ENCODE peak calls at places on chromosomes 3 and 15, in five cellular contexts. V is astrocyte, G is pancreas, Q is PC-3, L is HCT116. X is an unnamed sample.

GRCh38 chr3:81886081-81886480 is 124.6 kb upstream of the GBE1 start:
- DNase-seq in L (no peak), V (peak; percentile 12), G (no peak), Q (peak; percentile 32), X (no peak)

GRCh38 chr15:41332788-41333527 is at the start of gene NUSAP1:
- DNase-seq in V (no peak), L (no peak), Q (no peak), G (no peak), X (no peak)

GRCh38 chr15:68418611-68419161 is 13.3 kb downstream of the ITGA11 start:
- DNase-seq in V (peak; percentile 73), G (no peak), Q (no peak), L (no peak), X (no peak)

GRCh38 chr3:172201990-172202318 is 162.6 kb downstream of the FNDC3B start:
- DNase-seq in Q (no peak), V (peak; percentile 89), L (no peak), G (no peak), X (peak; percentile 54)

GRCh38 chr3:109772520-109772919 is 435.2 kb upstream of the DPPA4 start:
- DNase-seq in L (no peak), Q (no peak), V (no peak), G (no peak), X (no peak)

GRCh38 chr3:11080492-11080891 is 73.8 kb upstream of the HRH1 start:
- DNase-seq in L (peak; percentile 51), Q (peak; percentile 91), V (no peak), G (no peak), X (no peak)

GRCh38 chr3:194705227-194705626 is 19.5 kb downstream of the FAM43A start:
- DNase-seq in Q (no peak), G (no peak), L (no peak), V (no peak), X (no peak)

GRCh38 chr15:28901587-28901980 is 15.8 kb downstream of the APBA2 start:
- DNase-seq in Q (no peak), L (no peak), G (no peak), V (no peak), X (no peak)

GRCh38 chr3:49411550-49411967 is 217 bp downstream of the RHOA start:
- DNase-seq in L (no peak), G (peak; percentile 65), Q (no peak), V (no peak), X (no peak)

GRCh38 chr3:108271626-108272025 is 24.7 kb upstream of the HHLA2 start:
- DNase-seq in L (no peak), G (no peak), Q (no peak), V (no peak), X (no peak)

GRCh38 chr3:58005662-58006061 is 2.6 kb upstream of the FLNB start:
- DNase-seq in V (peak; percentile 69), Q (peak; percentile 94), G (no peak), L (no peak), X (peak; percentile 99)

GRCh38 chr15:95872366-95872771 is 458.1 kb upstream of the NR2F2 start:
- DNase-seq in G (no peak), Q (peak; percentile 86), L (no peak), V (peak; percentile 80), X (peak; percentile 95)

GRCh38 chr15:89813381-89814111 is 1.1 kb downstream of the ANPEP start:
- DNase-seq in Q (no peak), L (no peak), G (no peak), V (no peak), X (no peak)

GRCh38 chr3:57091874-57092273 is 31.4 kb downstream of the SPATA12 start:
- DNase-seq in G (no peak), Q (no peak), V (no peak), L (no peak), X (no peak)

GRCh38 chr3:149330609-149331008 is 2.8 kb downstream of the TM4SF18 start:
- DNase-seq in L (no peak), G (no peak), V (no peak), Q (peak; percentile 79), X (no peak)

GRCh38 chr3:73490453-73491311 is 134.1 kb downstream of the PDZRN3 start:
- DNase-seq in L (no peak), V (peak; percentile 55), G (peak; percentile 35), Q (no peak), X (no peak)

GRCh38 chr3:138348107-138348949 is at the start of gene MRAS:
- DNase-seq in V (peak; percentile 73), L (peak; percentile 57), G (peak; percentile 72), Q (peak; percentile 57), X (peak; percentile 85)

GRCh38 chr3:184320099-184320445 is 5.7 kb downstream of the EIF4G1 start:
- DNase-seq in V (peak; percentile 92), G (peak; percentile 97), L (peak; percentile 83), Q (peak; percentile 98), X (no peak)

GRCh38 chr3:61669203-61669602 is 107.8 kb downstream of the PTPRG start:
- DNase-seq in G (no peak), L (no peak), V (no peak), Q (no peak), X (no peak)

GRCh38 chr3:61666615-61667320 is 105.4 kb downstream of the PTPRG start:
- DNase-seq in Q (no peak), V (no peak), L (no peak), G (no peak), X (no peak)

GRCh38 chr3:61669676-61670299 is 108.4 kb downstream of the PTPRG start:
- DNase-seq in V (no peak), L (no peak), Q (no peak), G (no peak), X (no peak)

GRCh38 chr3:61667417-61668213 is 106.2 kb downstream of the PTPRG start:
- DNase-seq in Q (no peak), G (no peak), L (no peak), V (no peak), X (no peak)

GRCh38 chr3:61668317-61668864 is 107.0 kb downstream of the PTPRG start:
- DNase-seq in V (no peak), L (no peak), G (no peak), Q (no peak), X (no peak)
- H3K4me1 ChIP-seq in V (peaks cover 10% of the 10 kb centered on the region), L (peaks cover 27% of the 10 kb centered on the region), G (no peaks in the 10 kb centered on the region), Q (no peaks in the 10 kb centered on the region), X (peaks cover 3% of the 10 kb centered on the region)

DNA sequence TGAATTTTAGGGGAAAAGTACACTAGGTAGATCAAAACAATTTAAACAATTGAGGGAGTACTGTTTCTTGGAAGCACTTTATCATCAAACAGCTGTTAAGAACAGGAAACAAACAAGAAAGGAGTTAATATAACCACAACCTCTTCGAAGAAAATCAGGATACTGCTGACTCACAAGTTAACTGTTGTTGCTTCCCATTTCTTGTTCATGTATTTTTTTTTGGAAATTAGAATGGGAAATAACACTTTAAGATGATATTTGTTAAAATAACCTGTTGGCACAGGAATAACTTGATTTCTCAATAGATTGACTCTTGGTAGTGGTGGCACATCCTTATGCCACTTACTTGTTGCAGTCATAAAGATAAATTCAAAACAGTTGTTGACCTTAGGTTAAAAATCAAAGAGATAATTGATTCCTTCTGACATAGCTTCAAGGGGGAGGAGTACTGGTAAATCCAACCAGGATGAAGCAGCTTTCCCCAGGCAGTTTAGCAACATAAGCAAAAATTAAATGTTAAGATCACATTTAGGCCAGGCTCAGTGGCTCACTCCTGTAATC is 3.3 kb downstream of the BNIP2 start:
- DNase-seq in G (no peak), V (peak; percentile 45), Q (no peak), L (no peak), X (no peak)
- H3K4me1 ChIP-seq in G (peaks cover 10% of the 10 kb centered on the region), V (peaks cover 14% of the 10 kb centered on the region), Q (peaks cover 19% of the 10 kb centered on the region), L (peaks cover 15% of the 10 kb centered on the region), X (peaks cover 2% of the 10 kb centered on the region)

DNA sequence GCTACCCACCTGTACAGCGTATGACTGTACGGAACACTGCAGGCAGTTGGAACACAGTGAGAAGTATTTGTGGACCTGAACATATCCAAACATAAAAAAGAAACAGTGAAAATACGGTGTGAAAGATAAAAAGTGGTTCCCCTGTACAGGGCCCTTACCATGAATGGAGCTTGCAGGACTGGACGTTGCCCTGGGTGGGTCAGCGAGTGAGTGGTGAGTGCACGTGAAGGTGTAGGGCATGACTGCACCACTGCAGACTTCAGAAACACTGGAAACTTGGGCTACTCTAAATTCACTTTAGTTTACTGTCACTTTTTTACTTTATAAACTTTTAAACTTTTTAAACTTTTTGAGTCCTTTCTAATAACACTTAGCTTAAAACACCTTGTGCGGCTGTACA is 71.1 kb upstream of the SLC6A6 start:
- DNase-seq in G (no peak), V (no peak), Q (no peak), L (no peak), X (no peak)
- H3K4me1 ChIP-seq in G (peaks cover 5% of the 10 kb centered on the region), V (no peaks in the 10 kb centered on the region), Q (peaks cover 14% of the 10 kb centered on the region), L (no peaks in the 10 kb centered on the region), X (peaks cover 3% of the 10 kb centered on the region)

DNA sequence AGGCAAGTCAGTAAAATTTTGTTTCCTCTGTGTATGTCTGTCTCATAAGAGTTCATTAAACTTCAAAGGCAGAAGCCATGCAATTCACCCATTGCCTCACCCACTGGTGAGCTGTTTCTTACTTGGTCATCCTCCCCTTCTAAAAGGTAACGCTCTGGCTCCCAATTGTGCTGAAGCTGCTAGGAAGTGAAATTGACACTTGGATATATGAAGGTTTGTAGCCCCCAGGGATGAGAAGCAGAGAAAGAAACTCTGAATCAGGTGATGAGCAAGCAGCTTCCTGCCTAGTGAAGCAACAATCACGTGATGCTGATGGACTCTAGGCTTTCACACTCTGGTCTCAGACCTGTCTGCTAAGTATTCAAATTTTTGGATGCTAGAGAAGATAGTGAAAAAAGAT is 70.7 kb downstream of the CD200R1L start:
- DNase-seq in G (no peak), V (peak; percentile 16), Q (peak; percentile 60), L (no peak), X (no peak)
- H3K4me1 ChIP-seq in G (no peaks in the 10 kb centered on the region), V (peaks cover 40% of the 10 kb centered on the region), Q (peaks cover 71% of the 10 kb centered on the region), L (no peaks in the 10 kb centered on the region), X (no peaks in the 10 kb centered on the region)

GRCh38 chr15:76064375-76064774 is 4.6 kb downstream of the TMEM266 start:
- DNase-seq in V (no peak), L (no peak), Q (no peak), G (no peak), X (no peak)
- H3K4me1 ChIP-seq in V (no peaks in the 10 kb centered on the region), L (no peaks in the 10 kb centered on the region), Q (peaks cover 4% of the 10 kb centered on the region), G (no peaks in the 10 kb centered on the region), X (peaks cover 5% of the 10 kb centered on the region)

GRCh38 chr15:63079938-63080626 is 37.5 kb downstream of the TPM1 start:
- DNase-seq in V (peak; percentile 65), Q (peak; percentile 64), G (no peak), L (peak; percentile 12), X (peak; percentile 85)
- H3K4me1 ChIP-seq in V (peaks cover 28% of the 10 kb centered on the region), Q (peaks cover 12% of the 10 kb centered on the region), G (no peaks in the 10 kb centered on the region), L (peaks cover 16% of the 10 kb centered on the region), X (peaks cover 30% of the 10 kb centered on the region)

DNA sequence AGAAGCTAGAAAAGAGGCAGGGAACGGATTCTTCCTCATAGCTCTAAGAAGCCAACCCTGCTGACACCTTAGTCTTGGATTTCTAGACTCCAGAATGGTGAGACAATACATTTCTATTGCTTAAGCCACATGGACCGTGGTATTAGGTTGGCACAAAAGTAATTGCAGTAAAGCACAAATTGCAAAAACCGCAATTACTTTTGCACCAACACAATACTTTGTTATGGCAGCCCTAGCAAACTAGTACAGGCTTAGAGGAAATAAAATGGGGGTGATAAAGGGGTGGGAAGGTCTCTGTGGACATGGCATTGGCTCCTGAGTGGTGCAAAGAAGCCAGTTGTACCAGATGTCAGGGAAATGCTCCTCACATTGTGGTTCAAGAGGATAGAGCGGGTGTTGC is 56.0 kb downstream of the SLC7A14 start:
- DNase-seq in L (no peak), V (no peak), G (no peak), Q (no peak), X (no peak)
- H3K4me1 ChIP-seq in L (no peaks in the 10 kb centered on the region), V (no peaks in the 10 kb centered on the region), G (no peaks in the 10 kb centered on the region), Q (peaks cover 3% of the 10 kb centered on the region), X (no peaks in the 10 kb centered on the region)